ENCODE peak calls at places on chromosomes 5 and 9, in five cellular contexts. K is prostate gland; L is stomach; F is CD8-positive, alpha-beta T cell; W is GM12878. T is an unnamed sample. For H3K36me3 and H3K9me3, the result is how much of the 10 kb centered on the place peaks cover.

GRCh38 chr5:180467028-180467427 is 27.2 kb upstream of the CNOT6 start:
- DNase-seq in K (no peak), L (peak), F (no peak), W (no peak), T (peak)

GRCh38 chr5:103886826-103887225 is 324.2 kb upstream of the NUDT12 start:
- DNase-seq in K (no peak), L (no peak), F (no peak), W (no peak), T (no peak)

GRCh38 chr5:171433952-171434676 is 14.7 kb downstream of the FGF18 start:
- DNase-seq in K (no peak), L (no peak), F (no peak), W (no peak), T (no peak)

GRCh38 chr5:140324834-140325195 is 21.6 kb downstream of the HBEGF start:
- DNase-seq in K (no peak), L (no peak), F (no peak), W (no peak), T (no peak)

GRCh38 chr9:91248707-91249106 is 113.0 kb downstream of the AUH start:
- DNase-seq in K (no peak), L (no peak), F (no peak), W (no peak), T (no peak)

GRCh38 chr9:977361-978116 is 1.1 kb downstream of the DMRT3 start:
- DNase-seq in K (no peak), L (no peak), F (no peak), W (no peak), T (peak)

GRCh38 chr5:81554647-81555046 is 160.7 kb upstream of the ACOT12 start:
- DNase-seq in K (no peak), L (no peak), F (no peak), W (no peak), T (no peak)

GRCh38 chr9:21684831-21685362 is 117.5 kb upstream of the MTAP start:
- DNase-seq in K (peak), L (peak), F (no peak), W (no peak), T (peak)

GRCh38 chr9:127567898-127568617 is 44.0 kb upstream of the STXBP1 start:
- DNase-seq in K (no peak), L (no peak), F (no peak), W (no peak), T (no peak)

DNA sequence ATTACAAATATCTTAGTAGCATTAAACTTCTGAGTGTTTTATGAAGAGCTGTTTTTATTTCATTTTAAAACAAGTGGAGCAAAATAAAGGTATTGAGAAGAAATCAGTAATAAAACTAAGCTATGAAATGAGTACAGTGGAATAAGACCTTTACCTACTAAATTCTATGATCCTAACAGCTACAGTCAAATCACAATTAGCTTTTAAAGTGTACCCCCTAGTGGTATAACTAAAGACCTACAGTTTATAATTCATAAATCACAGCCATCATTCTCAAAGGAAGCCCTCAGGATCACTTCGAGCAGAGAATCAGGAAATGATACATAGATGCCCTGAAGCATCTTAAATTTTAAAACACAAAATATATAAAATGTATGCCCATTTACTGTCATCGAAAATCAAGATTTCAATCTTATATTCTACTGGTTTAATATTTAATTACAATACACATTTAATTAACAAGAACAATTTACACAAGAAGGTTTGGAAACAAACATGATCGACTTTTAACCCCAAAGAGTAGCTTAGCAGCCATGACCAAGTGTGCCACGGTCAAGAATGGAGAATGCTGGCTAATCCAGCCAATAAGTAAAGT is 12.3 kb downstream of the CCNH start:
- DNase-seq in K (no peak), L (no peak), F (no peak), W (no peak), T (no peak)
- H3K36me3 ChIP-seq in K (under half), L (half or more), F (under half), W (under half), T (under half)

GRCh38 chr5:17878541-17878940 is 244.3 kb downstream of the TAF11L14 start:
- DNase-seq in K (no peak), L (no peak), F (no peak), W (no peak), T (no peak)

GRCh38 chr5:17882760-17883488 is 248.7 kb downstream of the TAF11L14 start:
- DNase-seq in K (peak), L (no peak), F (no peak), W (no peak), T (no peak)

GRCh38 chr5:17879276-17879675 is 245.0 kb downstream of the TAF11L14 start:
- DNase-seq in K (no peak), L (no peak), F (no peak), W (no peak), T (no peak)

DNA sequence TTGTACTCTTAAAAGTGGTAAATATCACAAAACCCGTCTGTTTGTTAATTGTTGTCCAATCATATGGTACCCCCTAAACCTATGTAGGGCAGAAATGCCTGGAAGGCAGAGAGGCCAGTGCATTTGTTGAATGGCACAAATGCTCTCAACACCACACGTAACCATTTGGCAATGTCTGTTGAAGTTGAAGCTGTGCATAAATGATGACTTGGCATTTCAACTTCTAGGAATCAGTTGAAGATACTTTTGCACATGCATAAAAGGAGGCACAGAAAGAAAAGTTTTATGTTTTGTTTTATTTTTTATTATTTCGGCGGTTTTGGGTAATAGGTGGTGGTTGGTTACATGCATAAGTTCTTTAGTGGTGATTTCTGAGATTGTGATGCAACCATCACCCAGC is 246.6 kb downstream of the TAF11L14 start:
- DNase-seq in K (no peak), L (no peak), F (no peak), W (no peak), T (no peak)
- H3K9me3 ChIP-seq in K (under half), L (under half), F (under half), W (under half), T (under half)

GRCh38 chr5:27733242-27733641 is 694.9 kb upstream of the CDH9 start:
- DNase-seq in K (no peak), L (no peak), F (no peak), W (no peak), T (no peak)

GRCh38 chr5:27727254-27727653 is 688.9 kb upstream of the CDH9 start:
- DNase-seq in K (no peak), L (no peak), F (no peak), W (no peak), T (no peak)
- H3K4me3 ChIP-seq in K (no peak), L (no peak), F (no peak), W (no peak), T (no peak)

GRCh38 chr9:107284636-107285035 is 1.6 kb downstream of the RAD23B start:
- DNase-seq in K (no peak), L (no peak), F (no peak), W (no peak), T (no peak)

GRCh38 chr9:107283621-107284616 is 840 bp downstream of the RAD23B start:
- DNase-seq in K (peak), L (peak), F (peak), W (peak), T (peak)

GRCh38 chr9:107282759-107283620 is at the start of gene RAD23B:
- DNase-seq in K (peak), L (peak), F (peak), W (peak), T (peak)

GRCh38 chr9:107286057-107286456 is 3.0 kb downstream of the RAD23B start:
- DNase-seq in K (peak), L (no peak), F (no peak), W (no peak), T (no peak)

DNA sequence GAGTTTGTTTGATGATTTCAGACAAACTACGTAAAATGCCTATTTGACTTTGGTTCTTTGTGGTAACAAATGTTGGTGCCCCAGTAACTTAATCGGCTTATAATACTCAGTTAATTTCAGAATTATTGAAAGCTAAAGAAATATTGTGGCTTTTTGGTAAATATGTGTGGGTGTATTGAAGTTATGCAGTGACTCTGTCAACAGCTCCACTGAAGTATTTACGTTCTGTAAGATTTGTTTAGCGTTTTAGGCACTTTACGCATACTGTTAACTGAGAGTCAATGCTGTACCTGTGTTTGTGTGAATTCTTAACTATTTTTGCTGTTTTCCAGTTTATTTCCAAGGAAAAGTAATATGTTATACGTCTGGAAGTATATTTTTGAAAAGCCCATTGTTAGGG is 2.2 kb downstream of the RAD23B start:
- DNase-seq in K (no peak), L (no peak), F (no peak), W (no peak), T (no peak)
- H3K36me3 ChIP-seq in K (under half), L (under half), F (under half), W (under half), T (under half)

GRCh38 chr5:96250782-96251181 is 182.3 kb downstream of the PCSK1 start:
- DNase-seq in K (no peak), L (no peak), F (no peak), W (no peak), T (no peak)
- H3K9me3 ChIP-seq in K (under half), L (under half), F (under half), W (under half), T (under half)

GRCh38 chr5:172703952-172704351 is 62.9 kb downstream of the NEURL1B start:
- DNase-seq in K (no peak), L (no peak), F (no peak), W (no peak), T (no peak)

GRCh38 chr5:172701336-172702061 is 60.4 kb downstream of the NEURL1B start:
- DNase-seq in K (no peak), L (no peak), F (no peak), W (no peak), T (no peak)

GRCh38 chr5:172699999-172700685 is 59.1 kb downstream of the NEURL1B start:
- DNase-seq in K (no peak), L (no peak), F (no peak), W (no peak), T (no peak)

GRCh38 chr5:172699423-172699822 is 58.4 kb downstream of the NEURL1B start:
- DNase-seq in K (no peak), L (no peak), F (no peak), W (no peak), T (no peak)

DNA sequence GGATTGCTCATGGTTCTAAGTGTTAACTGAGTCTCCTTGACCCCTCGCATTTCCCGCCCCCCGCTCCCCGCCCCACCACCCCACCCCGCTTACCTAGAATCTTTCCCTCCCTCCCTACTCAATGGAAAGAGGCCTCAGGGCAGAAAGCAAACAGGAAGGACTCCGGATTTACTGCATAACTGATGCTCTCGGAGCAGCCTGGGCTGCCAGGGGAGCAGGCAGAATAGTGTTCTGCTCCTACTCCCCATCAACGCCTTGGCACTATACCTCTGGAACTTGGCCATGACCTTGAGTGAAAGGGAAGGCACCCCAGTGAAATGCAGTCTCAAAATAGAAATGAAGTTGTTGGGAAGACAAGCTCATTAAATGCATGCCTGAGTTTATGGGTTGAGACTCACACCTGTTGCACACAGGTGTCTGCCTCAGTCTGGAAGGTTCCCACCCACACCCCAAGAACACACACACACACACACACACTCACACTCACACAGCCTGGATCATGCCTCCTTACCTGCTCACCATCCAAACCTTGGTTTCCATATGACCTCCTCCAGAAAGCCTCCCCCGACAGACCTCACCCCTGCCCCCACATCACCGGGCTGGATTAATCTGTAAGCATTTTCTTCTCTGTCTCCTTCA is 59.7 kb downstream of the NEURL1B start:
- DNase-seq in K (no peak), L (no peak), F (no peak), W (no peak), T (no peak)
- H3K4me3 ChIP-seq in K (no peak), L (no peak), F (no peak), W (no peak), T (no peak)